ENCODE peak calls at places on chromosomes 7 and 10, in nine cellular contexts. H is heart right ventricle; V is CD4-positive, alpha-beta T cell; U is fibroblast of lung; J is AG10803; K is tibial nerve; O is MCF 10A; G is progenitor cell of endocrine pancreas; L is choroid plexus epithelial cell. M is an unnamed sample.

GRCh38 chr10:116888380-116889055 is 39.2 kb downstream of the ENO4 start:
- DNase-seq in H (peak), V (no peak), U (peak), J (peak), K (peak), O (peak), G (no peak), L (peak), M (no peak)

GRCh38 chr10:30494558-30494957 is 60.6 kb downstream of the MAP3K8 start:
- DNase-seq in H (no peak), V (no peak), U (no peak), J (no peak), K (no peak), O (no peak), G (no peak), L (no peak), M (no peak)

GRCh38 chr10:75814071-75814470 is 382.6 kb downstream of the LRMDA start:
- DNase-seq in H (no peak), V (no peak), U (peak), J (no peak), K (no peak), O (no peak), G (no peak), L (no peak), M (no peak)

GRCh38 chr7:96667026-96667425 is 42.6 kb downstream of the SEM1 start:
- DNase-seq in H (no peak), V (no peak), U (peak), J (no peak), K (no peak), O (no peak), G (no peak), L (no peak), M (no peak)

GRCh38 chr10:92712016-92712889 is 22.5 kb downstream of the HHEX start:
- DNase-seq in H (no peak), V (no peak), U (peak), J (peak), K (no peak), O (no peak), G (no peak), L (peak), M (no peak)

GRCh38 chr10:132681858-132682755 is 103.8 kb downstream of the NKX6-2 start:
- DNase-seq in H (no peak), V (no peak), U (no peak), J (no peak), K (no peak), O (no peak), G (no peak), L (no peak), M (no peak)

GRCh38 chr7:12685550-12685949 is 1.9 kb upstream of the ARL4A start:
- DNase-seq in H (peak), V (peak), U (peak), J (peak), K (peak), O (peak), G (peak), L (peak), M (no peak)

GRCh38 chr10:126290232-126290631 is 98.0 kb downstream of the ADAM12 start:
- DNase-seq in H (no peak), V (no peak), U (no peak), J (no peak), K (no peak), O (no peak), G (no peak), L (no peak), M (no peak)

GRCh38 chr7:154338709-154339108 is 286.5 kb downstream of the DPP6 start:
- DNase-seq in H (no peak), V (no peak), U (no peak), J (no peak), K (no peak), O (no peak), G (no peak), L (no peak), M (no peak)

GRCh38 chr7:71705217-71705616 is 573.3 kb downstream of the GALNT17 start:
- DNase-seq in H (no peak), V (no peak), U (peak), J (no peak), K (no peak), O (no peak), G (no peak), L (no peak), M (no peak)

GRCh38 chr7:2172311-2173183 is 60.2 kb downstream of the MAD1L1 start:
- DNase-seq in H (no peak), V (no peak), U (peak), J (peak), K (no peak), O (peak), G (no peak), L (peak), M (no peak)

GRCh38 chr10:49733866-49734265 is 28.3 kb downstream of the OGDHL start:
- DNase-seq in H (no peak), V (no peak), U (no peak), J (no peak), K (no peak), O (no peak), G (no peak), L (no peak), M (no peak)

GRCh38 chr7:143284591-143285453 is at the start of gene TMEM139:
- DNase-seq in H (no peak), V (no peak), U (no peak), J (no peak), K (no peak), O (peak), G (no peak), L (no peak), M (no peak)

GRCh38 chr7:24825315-24825917 is 68.2 kb upstream of the GSDME start:
- DNase-seq in H (no peak), V (no peak), U (peak), J (peak), K (no peak), O (peak), G (no peak), L (no peak), M (no peak)

GRCh38 chr10:11655839-11656238 is 44.4 kb upstream of the USP6NL start:
- DNase-seq in H (no peak), V (no peak), U (peak), J (no peak), K (no peak), O (no peak), G (no peak), L (peak), M (no peak)

GRCh38 chr7:55212838-55213237 is 152.3 kb upstream of the LANCL2 start:
- DNase-seq in H (no peak), V (no peak), U (no peak), J (peak), K (no peak), O (no peak), G (no peak), L (no peak), M (no peak)

GRCh38 chr10:113319450-113319849 is 233.4 kb upstream of the HABP2 start:
- DNase-seq in H (no peak), V (no peak), U (no peak), J (no peak), K (no peak), O (peak), G (no peak), L (no peak), M (no peak)

GRCh38 chr7:13839063-13839462 is 150.4 kb downstream of the ETV1 start:
- DNase-seq in H (no peak), V (no peak), U (no peak), J (no peak), K (no peak), O (no peak), G (no peak), L (no peak), M (no peak)

GRCh38 chr7:33642312-33642711 is 263.0 kb upstream of the BMPER start:
- DNase-seq in H (no peak), V (no peak), U (no peak), J (no peak), K (no peak), O (no peak), G (no peak), L (no peak), M (no peak)

GRCh38 chr10:131477457-131478205 is 166.1 kb upstream of the TCERG1L start:
- DNase-seq in H (no peak), V (no peak), U (no peak), J (no peak), K (no peak), O (no peak), G (no peak), L (no peak), M (no peak)

GRCh38 chr7:44541-44896 is 147.9 kb upstream of the FAM20C start:
- DNase-seq in H (no peak), V (no peak), U (no peak), J (no peak), K (no peak), O (no peak), G (no peak), L (no peak), M (no peak)

GRCh38 chr7:88132725-88133124 is 87.1 kb downstream of the SRI start:
- DNase-seq in H (no peak), V (no peak), U (no peak), J (no peak), K (no peak), O (no peak), G (no peak), L (no peak), M (peak)

GRCh38 chr7:51249991-51250390 is 66.6 kb downstream of the COBL start:
- DNase-seq in H (no peak), V (no peak), U (no peak), J (no peak), K (no peak), O (no peak), G (no peak), L (no peak), M (no peak)

GRCh38 chr7:18212788-18213187 is 185.1 kb upstream of the PRPS1L1 start:
- DNase-seq in H (no peak), V (no peak), U (peak), J (peak), K (no peak), O (no peak), G (no peak), L (peak), M (no peak)

GRCh38 chr10:2714597-2714996 is 352.8 kb upstream of the PFKP start:
- DNase-seq in H (no peak), V (no peak), U (no peak), J (no peak), K (no peak), O (no peak), G (no peak), L (no peak), M (no peak)

GRCh38 chr10:26367771-26368170 is 70.4 kb upstream of the APBB1IP start:
- DNase-seq in H (peak), V (no peak), U (peak), J (peak), K (no peak), O (peak), G (peak), L (peak), M (peak)

GRCh38 chr7:123929107-123929506 is 4.1 kb downstream of the SPAM1 start:
- DNase-seq in H (no peak), V (no peak), U (no peak), J (no peak), K (no peak), O (peak), G (no peak), L (no peak), M (no peak)

GRCh38 chr10:133455196-133455595 is 1.5 kb downstream of the SCART1 start:
- DNase-seq in H (no peak), V (no peak), U (no peak), J (no peak), K (no peak), O (no peak), G (no peak), L (no peak), M (no peak)

GRCh38 chr7:452230-452751 is 67.4 kb downstream of the PDGFA start:
- DNase-seq in H (no peak), V (no peak), U (peak), J (peak), K (no peak), O (no peak), G (no peak), L (peak), M (peak)

GRCh38 chr10:51786016-51786683 is 86.8 kb upstream of the CSTF2T start:
- DNase-seq in H (no peak), V (no peak), U (no peak), J (no peak), K (no peak), O (no peak), G (no peak), L (no peak), M (no peak)

GRCh38 chr10:14389981-14390590 is 59.4 kb upstream of the FRMD4A start:
- DNase-seq in H (no peak), V (no peak), U (no peak), J (no peak), K (no peak), O (no peak), G (no peak), L (no peak), M (peak)

GRCh38 chr10:71920540-71921318 is 43.5 kb upstream of the CHST3 start:
- DNase-seq in H (no peak), V (no peak), U (peak), J (no peak), K (no peak), O (peak), G (no peak), L (peak), M (no peak)

GRCh38 chr7:36987363-36987724 is 263.1 kb upstream of the AOAH start:
- DNase-seq in H (no peak), V (no peak), U (no peak), J (no peak), K (no peak), O (no peak), G (no peak), L (no peak), M (no peak)
- TF ChIP-seq CTCF in H (no peak), V (no peak), U (no peak), J (no peak), K (no peak), O (no peak), G (no peak), L (no peak), M (no peak)

DNA sequence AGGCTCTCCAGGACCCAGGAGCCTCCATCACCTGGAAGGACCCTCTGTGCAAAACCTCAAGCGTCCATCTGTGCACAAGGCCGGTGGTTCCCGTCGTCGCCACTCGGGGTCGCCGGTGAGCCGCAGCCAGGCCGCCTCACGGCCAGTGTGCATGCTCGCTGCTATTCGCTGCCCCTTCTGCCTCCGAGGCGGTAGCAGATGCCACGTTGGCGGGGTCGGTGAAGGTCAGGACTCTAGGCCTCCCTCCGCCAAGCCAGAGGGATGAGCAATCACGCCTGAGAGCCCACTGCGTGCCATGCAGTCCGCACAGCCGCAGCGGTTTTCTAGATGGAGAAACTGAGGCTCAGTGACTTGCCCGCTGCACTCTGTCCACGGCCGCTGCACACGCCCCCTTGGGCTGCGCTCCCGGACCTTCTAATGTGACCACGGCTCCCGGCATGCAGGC is 5.7 kb downstream of the UPK3B start:
- DNase-seq in H (no peak), V (peak), U (peak), J (peak), K (peak), O (peak), G (no peak), L (peak), M (peak)
- TF ChIP-seq CTCF in H (no peak), V (peak), U (no peak), J (peak), K (no peak), O (peak), G (no peak), L (peak), M (peak)

GRCh38 chr10:119541459-119542356 is 811 bp downstream of the RGS10 start:
- DNase-seq in H (peak), V (peak), U (peak), J (no peak), K (no peak), O (no peak), G (no peak), L (peak), M (peak)

GRCh38 chr10:119542357-119542989 is at the start of gene RGS10:
- DNase-seq in H (peak), V (peak), U (peak), J (peak), K (peak), O (peak), G (peak), L (peak), M (peak)

GRCh38 chr10:119545310-119545709 is 2.8 kb upstream of the RGS10 start:
- DNase-seq in H (no peak), V (no peak), U (no peak), J (no peak), K (no peak), O (no peak), G (no peak), L (no peak), M (no peak)

GRCh38 chr10:119543814-119544642 is 1.5 kb upstream of the RGS10 start:
- DNase-seq in H (no peak), V (no peak), U (peak), J (peak), K (no peak), O (no peak), G (no peak), L (peak), M (no peak)

GRCh38 chr10:119542990-119543813 is 683 bp upstream of the RGS10 start:
- DNase-seq in H (peak), V (peak), U (peak), J (peak), K (peak), O (peak), G (peak), L (peak), M (peak)
- TF ChIP-seq CTCF in H (peak), V (peak), U (peak), J (peak), K (peak), O (peak), G (peak), L (peak), M (peak)

GRCh38 chr10:111323567-111323966 is 246.7 kb downstream of the ADRA2A start:
- DNase-seq in H (no peak), V (no peak), U (no peak), J (peak), K (no peak), O (peak), G (no peak), L (peak), M (no peak)
- TF ChIP-seq CTCF in H (no peak), V (no peak), U (no peak), J (peak), K (no peak), O (peak), G (peak), L (no peak), M (no peak)

DNA sequence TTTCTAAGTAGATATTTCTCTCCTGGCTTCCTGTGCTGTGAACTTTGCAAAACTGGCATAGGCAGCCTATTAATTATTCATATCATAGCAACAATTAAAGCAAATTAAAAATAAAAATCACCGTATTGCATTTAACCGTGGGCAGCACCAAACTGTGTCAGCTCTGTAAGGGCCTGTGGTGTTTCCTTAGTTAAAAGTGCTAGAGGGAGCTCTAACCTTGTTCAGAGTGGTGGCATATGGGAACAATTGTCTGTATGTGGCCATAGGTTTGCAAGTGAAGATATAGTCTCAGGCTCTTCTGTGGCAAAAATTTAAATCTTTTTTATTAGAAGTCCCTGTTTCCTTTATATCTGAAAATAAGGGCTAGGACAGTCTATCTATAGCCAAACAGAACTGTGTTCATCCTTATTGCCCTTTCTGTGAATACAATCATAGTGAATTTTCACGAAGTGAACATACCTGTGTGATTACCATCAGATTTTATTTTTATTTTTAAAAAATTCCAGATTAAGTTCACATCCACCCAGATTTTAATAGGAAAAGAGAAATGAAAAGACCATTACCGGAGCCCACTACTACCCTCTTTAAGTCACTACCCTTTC is 92.6 kb downstream of the POLL start:
- DNase-seq in H (no peak), V (no peak), U (no peak), J (peak), K (no peak), O (peak), G (no peak), L (peak), M (no peak)
- TF ChIP-seq CTCF in H (peak), V (no peak), U (no peak), J (peak), K (no peak), O (peak), G (peak), L (peak), M (peak)

GRCh38 chr7:22853674-22854157 is 31.1 kb upstream of the TOMM7 start:
- DNase-seq in H (no peak), V (peak), U (no peak), J (peak), K (peak), O (peak), G (no peak), L (no peak), M (no peak)

GRCh38 chr7:22855049-22855392 is 32.4 kb upstream of the TOMM7 start:
- DNase-seq in H (no peak), V (no peak), U (no peak), J (no peak), K (no peak), O (no peak), G (no peak), L (no peak), M (peak)

GRCh38 chr7:22856437-22856836 is 33.8 kb upstream of the TOMM7 start:
- DNase-seq in H (no peak), V (no peak), U (peak), J (no peak), K (no peak), O (no peak), G (no peak), L (no peak), M (no peak)

GRCh38 chr7:22853138-22853537 is 30.5 kb upstream of the TOMM7 start:
- DNase-seq in H (no peak), V (no peak), U (no peak), J (no peak), K (no peak), O (no peak), G (no peak), L (no peak), M (no peak)

GRCh38 chr7:22854158-22855048 is 31.8 kb upstream of the TOMM7 start:
- DNase-seq in H (peak), V (peak), U (peak), J (peak), K (peak), O (peak), G (peak), L (peak), M (peak)
- TF ChIP-seq CTCF in H (peak), V (peak), U (no peak), J (peak), K (no peak), O (peak), G (peak), L (no peak), M (no peak)

DNA sequence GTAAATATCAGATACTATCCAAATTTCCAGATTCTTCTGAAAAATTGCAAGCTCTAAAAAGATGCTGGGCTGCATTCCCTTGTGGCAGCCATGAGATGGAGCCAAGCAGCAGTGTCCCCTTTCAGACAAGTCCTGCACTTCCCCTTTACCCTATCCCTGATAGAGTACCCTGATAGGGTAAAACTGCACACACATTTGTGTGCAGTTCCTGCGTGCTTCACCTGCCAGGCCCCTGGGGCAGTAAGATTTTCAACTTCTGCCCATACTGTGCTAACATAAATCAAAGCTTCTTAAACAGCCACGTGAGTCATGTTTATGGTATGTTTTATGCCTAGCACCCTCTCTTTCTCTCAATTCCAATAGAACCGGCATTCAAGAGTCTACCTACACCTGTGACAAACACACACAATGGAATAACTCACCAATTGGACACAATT is 52.2 kb downstream of the IFIT5 start:
- DNase-seq in H (no peak), V (no peak), U (peak), J (peak), K (no peak), O (peak), G (no peak), L (peak), M (no peak)
- TF ChIP-seq CTCF in H (peak), V (no peak), U (peak), J (peak), K (peak), O (peak), G (peak), L (peak), M (peak)

DNA sequence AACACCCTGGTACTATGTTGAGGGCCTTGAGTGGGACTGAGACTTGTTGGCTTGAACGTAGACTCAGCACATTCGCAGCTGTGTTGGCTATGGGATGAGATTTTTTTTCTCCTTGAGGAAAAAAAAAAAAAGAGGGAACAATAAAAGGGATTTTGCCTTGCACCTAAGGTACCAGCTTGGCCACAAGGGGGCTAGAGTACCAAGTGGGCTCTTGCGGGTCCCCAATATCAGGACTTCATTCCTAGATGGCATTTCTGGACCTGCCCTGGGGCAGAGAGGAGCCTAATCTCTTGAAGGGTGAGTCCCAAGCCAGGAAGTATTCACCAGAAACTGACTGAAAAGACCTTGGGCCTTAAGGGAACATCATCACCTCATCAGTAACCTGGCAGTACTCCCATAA is 1083.6 kb upstream of the PHF14 start:
- DNase-seq in H (no peak), V (no peak), U (no peak), J (no peak), K (no peak), O (no peak), G (no peak), L (no peak), M (no peak)
- TF ChIP-seq CTCF in H (no peak), V (no peak), U (no peak), J (no peak), K (no peak), O (no peak), G (peak), L (no peak), M (no peak)